ENCODE peak calls at places on chromosomes 7 and 10, in eight cellular contexts. One of them, this sample, is unnamed.

GRCh38 chr7:28596245-28596935 is 184.1 kb downstream of the CREB5 start:
- DNase-seq in upper lobe of right lung: no peak
- DNase-seq in uterus: no peak
- DNase-seq in naive thymus-derived CD4-positive, alpha-beta T cell: no peak
- DNase-seq in IMR-90: peak; percentile 72
- DNase-seq in PC-3: no peak
- DNase-seq in prostate gland: no peak
- DNase-seq in left lung: no peak
- DNase-seq in this sample: no peak

GRCh38 chr10:25175527-25176420 is 973 bp downstream of the GPR158 start:
- DNase-seq in IMR-90: no peak
- DNase-seq in naive thymus-derived CD4-positive, alpha-beta T cell: no peak
- DNase-seq in PC-3: no peak
- DNase-seq in left lung: no peak
- DNase-seq in upper lobe of right lung: peak; percentile 66
- DNase-seq in uterus: no peak
- DNase-seq in prostate gland: peak; percentile 5
- DNase-seq in this sample: no peak

GRCh38 chr10:34113504-34114225 is 701.4 kb downstream of the PARD3 start:
- DNase-seq in left lung: no peak
- DNase-seq in prostate gland: no peak
- DNase-seq in IMR-90: no peak
- DNase-seq in uterus: no peak
- DNase-seq in naive thymus-derived CD4-positive, alpha-beta T cell: no peak
- DNase-seq in upper lobe of right lung: no peak
- DNase-seq in PC-3: no peak
- DNase-seq in this sample: no peak

GRCh38 chr10:116212756-116213155 is 60.2 kb downstream of the GFRA1 start:
- DNase-seq in naive thymus-derived CD4-positive, alpha-beta T cell: no peak
- DNase-seq in IMR-90: no peak
- DNase-seq in PC-3: no peak
- DNase-seq in left lung: no peak
- DNase-seq in uterus: no peak
- DNase-seq in upper lobe of right lung: no peak
- DNase-seq in prostate gland: no peak
- DNase-seq in this sample: peak; percentile 5

GRCh38 chr7:8639668-8640067 is 206.3 kb downstream of the NXPH1 start:
- DNase-seq in prostate gland: no peak
- DNase-seq in upper lobe of right lung: no peak
- DNase-seq in naive thymus-derived CD4-positive, alpha-beta T cell: no peak
- DNase-seq in IMR-90: no peak
- DNase-seq in uterus: no peak
- DNase-seq in PC-3: no peak
- DNase-seq in left lung: no peak
- DNase-seq in this sample: no peak

GRCh38 chr7:44325811-44326241 is 432 bp upstream of the CAMK2B start:
- DNase-seq in left lung: no peak
- DNase-seq in upper lobe of right lung: peak; percentile 38
- DNase-seq in uterus: no peak
- DNase-seq in PC-3: no peak
- DNase-seq in prostate gland: no peak
- DNase-seq in IMR-90: no peak
- DNase-seq in naive thymus-derived CD4-positive, alpha-beta T cell: no peak
- DNase-seq in this sample: no peak

GRCh38 chr10:31213959-31214358 is 105.1 kb upstream of the ZEB1 start:
- DNase-seq in left lung: no peak
- DNase-seq in upper lobe of right lung: no peak
- DNase-seq in naive thymus-derived CD4-positive, alpha-beta T cell: no peak
- DNase-seq in PC-3: no peak
- DNase-seq in uterus: no peak
- DNase-seq in prostate gland: no peak
- DNase-seq in IMR-90: no peak
- DNase-seq in this sample: no peak

GRCh38 chr10:24428410-24428782 is 219.5 kb downstream of the KIAA1217 start:
- DNase-seq in upper lobe of right lung: no peak
- DNase-seq in PC-3: peak; percentile 80
- DNase-seq in naive thymus-derived CD4-positive, alpha-beta T cell: no peak
- DNase-seq in prostate gland: no peak
- DNase-seq in IMR-90: peak; percentile 70
- DNase-seq in uterus: no peak
- DNase-seq in left lung: no peak
- DNase-seq in this sample: peak; percentile 35

GRCh38 chr10:72295330-72295910 is 21.7 kb downstream of the DDIT4 start:
- DNase-seq in left lung: no peak
- DNase-seq in PC-3: no peak
- DNase-seq in prostate gland: no peak
- DNase-seq in naive thymus-derived CD4-positive, alpha-beta T cell: no peak
- DNase-seq in upper lobe of right lung: no peak
- DNase-seq in uterus: no peak
- DNase-seq in IMR-90: no peak
- DNase-seq in this sample: no peak

GRCh38 chr10:69718951-69719350 is 82.8 kb upstream of the COL13A1 start:
- DNase-seq in left lung: no peak
- DNase-seq in naive thymus-derived CD4-positive, alpha-beta T cell: no peak
- DNase-seq in prostate gland: no peak
- DNase-seq in upper lobe of right lung: no peak
- DNase-seq in uterus: no peak
- DNase-seq in IMR-90: peak; percentile 33
- DNase-seq in PC-3: no peak
- DNase-seq in this sample: no peak

GRCh38 chr10:109931153-109931552 is 7.8 kb upstream of the XPNPEP1 start:
- DNase-seq in uterus: no peak
- DNase-seq in left lung: no peak
- DNase-seq in upper lobe of right lung: no peak
- DNase-seq in IMR-90: no peak
- DNase-seq in PC-3: no peak
- DNase-seq in naive thymus-derived CD4-positive, alpha-beta T cell: no peak
- DNase-seq in prostate gland: no peak
- DNase-seq in this sample: peak; percentile 49

GRCh38 chr10:78781251-78781913 is 287.4 kb upstream of the ZMIZ1 start:
- DNase-seq in naive thymus-derived CD4-positive, alpha-beta T cell: no peak
- DNase-seq in upper lobe of right lung: peak; percentile 46
- DNase-seq in prostate gland: no peak
- DNase-seq in IMR-90: no peak
- DNase-seq in PC-3: no peak
- DNase-seq in left lung: no peak
- DNase-seq in uterus: no peak
- DNase-seq in this sample: no peak

GRCh38 chr7:16695621-16696237 is 49.7 kb downstream of the BZW2 start:
- DNase-seq in left lung: no peak
- DNase-seq in upper lobe of right lung: no peak
- DNase-seq in uterus: no peak
- DNase-seq in naive thymus-derived CD4-positive, alpha-beta T cell: no peak
- DNase-seq in prostate gland: peak; percentile 51
- DNase-seq in PC-3: peak; percentile 80
- DNase-seq in IMR-90: peak; percentile 73
- DNase-seq in this sample: peak; percentile 3

GRCh38 chr10:8104005-8104404 is 49.5 kb downstream of the GATA3 start:
- DNase-seq in uterus: no peak
- DNase-seq in prostate gland: no peak
- DNase-seq in naive thymus-derived CD4-positive, alpha-beta T cell: no peak
- DNase-seq in upper lobe of right lung: no peak
- DNase-seq in left lung: no peak
- DNase-seq in IMR-90: no peak
- DNase-seq in PC-3: no peak
- DNase-seq in this sample: no peak

GRCh38 chr7:97025983-97026704 is 1.5 kb upstream of the DLX5 start:
- DNase-seq in upper lobe of right lung: no peak
- DNase-seq in naive thymus-derived CD4-positive, alpha-beta T cell: no peak
- DNase-seq in IMR-90: no peak
- DNase-seq in left lung: no peak
- DNase-seq in prostate gland: no peak
- DNase-seq in PC-3: no peak
- DNase-seq in uterus: no peak
- DNase-seq in this sample: no peak

GRCh38 chr7:12089951-12090756 is 120.9 kb upstream of the TMEM106B start:
- DNase-seq in naive thymus-derived CD4-positive, alpha-beta T cell: no peak
- DNase-seq in upper lobe of right lung: peak; percentile 40
- DNase-seq in uterus: no peak
- DNase-seq in left lung: no peak
- DNase-seq in prostate gland: no peak
- DNase-seq in PC-3: no peak
- DNase-seq in IMR-90: no peak
- DNase-seq in this sample: no peak

GRCh38 chr7:149433124-149433523 is 27.7 kb downstream of the ZNF777 start:
- DNase-seq in upper lobe of right lung: no peak
- DNase-seq in prostate gland: no peak
- DNase-seq in uterus: no peak
- DNase-seq in naive thymus-derived CD4-positive, alpha-beta T cell: no peak
- DNase-seq in IMR-90: no peak
- DNase-seq in left lung: no peak
- DNase-seq in PC-3: no peak
- DNase-seq in this sample: no peak

GRCh38 chr7:27175626-27176342 is 1.7 kb upstream of the HOXA10 start:
- DNase-seq in prostate gland: no peak
- DNase-seq in naive thymus-derived CD4-positive, alpha-beta T cell: no peak
- DNase-seq in IMR-90: no peak
- DNase-seq in uterus: peak; percentile 27
- DNase-seq in PC-3: no peak
- DNase-seq in left lung: peak; percentile 21
- DNase-seq in upper lobe of right lung: peak; percentile 55
- DNase-seq in this sample: peak; percentile 54

GRCh38 chr7:110531186-110531585 is 559.7 kb upstream of the LRRN3 start:
- DNase-seq in naive thymus-derived CD4-positive, alpha-beta T cell: no peak
- DNase-seq in upper lobe of right lung: no peak
- DNase-seq in PC-3: no peak
- DNase-seq in IMR-90: peak; percentile 38
- DNase-seq in left lung: no peak
- DNase-seq in uterus: no peak
- DNase-seq in prostate gland: no peak
- DNase-seq in this sample: no peak

GRCh38 chr10:30848396-30849032 is 183.2 kb downstream of the ZNF438 start:
- DNase-seq in prostate gland: no peak
- DNase-seq in naive thymus-derived CD4-positive, alpha-beta T cell: no peak
- DNase-seq in left lung: no peak
- DNase-seq in upper lobe of right lung: no peak
- DNase-seq in IMR-90: no peak
- DNase-seq in uterus: no peak
- DNase-seq in PC-3: no peak
- DNase-seq in this sample: no peak

GRCh38 chr10:14873090-14873760 is 5.4 kb upstream of the SUV39H2 start:
- DNase-seq in naive thymus-derived CD4-positive, alpha-beta T cell: no peak
- DNase-seq in IMR-90: peak; percentile 73
- DNase-seq in PC-3: peak; percentile 47
- DNase-seq in prostate gland: no peak
- DNase-seq in left lung: no peak
- DNase-seq in upper lobe of right lung: no peak
- DNase-seq in uterus: no peak
- DNase-seq in this sample: peak; percentile 63

GRCh38 chr7:98215561-98216495 is 4.6 kb downstream of the BHLHA15 start:
- DNase-seq in naive thymus-derived CD4-positive, alpha-beta T cell: no peak
- DNase-seq in uterus: no peak
- DNase-seq in IMR-90: no peak
- DNase-seq in upper lobe of right lung: peak; percentile 54
- DNase-seq in left lung: peak; percentile 25
- DNase-seq in PC-3: no peak
- DNase-seq in prostate gland: no peak
- DNase-seq in this sample: no peak

GRCh38 chr10:18140957-18141888 is 999 bp downstream of the CACNB2 start:
- DNase-seq in uterus: peak; percentile 35
- DNase-seq in left lung: no peak
- DNase-seq in upper lobe of right lung: no peak
- DNase-seq in IMR-90: no peak
- DNase-seq in PC-3: peak; percentile 4
- DNase-seq in prostate gland: no peak
- DNase-seq in naive thymus-derived CD4-positive, alpha-beta T cell: no peak
- DNase-seq in this sample: no peak

GRCh38 chr7:71937840-71938371 is 474.2 kb downstream of the CALN1 start:
- DNase-seq in prostate gland: no peak
- DNase-seq in left lung: no peak
- DNase-seq in naive thymus-derived CD4-positive, alpha-beta T cell: no peak
- DNase-seq in upper lobe of right lung: no peak
- DNase-seq in uterus: no peak
- DNase-seq in IMR-90: no peak
- DNase-seq in PC-3: no peak
- DNase-seq in this sample: no peak
- H3K9me3 ChIP-seq in prostate gland: no peaks in the 10 kb centered on the region
- H3K9me3 ChIP-seq in left lung: peaks cover 5% of the 10 kb centered on the region
- H3K9me3 ChIP-seq in naive thymus-derived CD4-positive, alpha-beta T cell: peaks cover 2% of the 10 kb centered on the region
- H3K9me3 ChIP-seq in upper lobe of right lung: no peaks in the 10 kb centered on the region
- H3K9me3 ChIP-seq in uterus: no peaks in the 10 kb centered on the region
- H3K9me3 ChIP-seq in IMR-90: peaks cover 22% of the 10 kb centered on the region
- H3K9me3 ChIP-seq in PC-3: no peaks in the 10 kb centered on the region
- H3K9me3 ChIP-seq in this sample: no peaks in the 10 kb centered on the region

GRCh38 chr7:90569368-90569767 is 26.8 kb upstream of the CDK14 start:
- DNase-seq in uterus: no peak
- DNase-seq in left lung: no peak
- DNase-seq in prostate gland: no peak
- DNase-seq in upper lobe of right lung: no peak
- DNase-seq in IMR-90: no peak
- DNase-seq in PC-3: no peak
- DNase-seq in naive thymus-derived CD4-positive, alpha-beta T cell: no peak
- DNase-seq in this sample: no peak
- H3K4me3 ChIP-seq in uterus: no peak overlapping the region
- H3K4me3 ChIP-seq in left lung: no peak overlapping the region
- H3K4me3 ChIP-seq in prostate gland: no peak overlapping the region
- H3K4me3 ChIP-seq in upper lobe of right lung: no peak overlapping the region
- H3K4me3 ChIP-seq in IMR-90: no peak overlapping the region
- H3K4me3 ChIP-seq in PC-3: no peak overlapping the region
- H3K4me3 ChIP-seq in naive thymus-derived CD4-positive, alpha-beta T cell: no peak overlapping the region
- H3K4me3 ChIP-seq in this sample: no peak overlapping the region

GRCh38 chr10:120437541-120437940 is 19.5 kb upstream of the PLPP4 start:
- DNase-seq in naive thymus-derived CD4-positive, alpha-beta T cell: no peak
- DNase-seq in IMR-90: no peak
- DNase-seq in PC-3: no peak
- DNase-seq in prostate gland: no peak
- DNase-seq in uterus: no peak
- DNase-seq in upper lobe of right lung: no peak
- DNase-seq in left lung: no peak
- DNase-seq in this sample: no peak
- H3K9me3 ChIP-seq in naive thymus-derived CD4-positive, alpha-beta T cell: no peaks in the 10 kb centered on the region
- H3K9me3 ChIP-seq in IMR-90: peaks cover 15% of the 10 kb centered on the region
- H3K9me3 ChIP-seq in PC-3: no peaks in the 10 kb centered on the region
- H3K9me3 ChIP-seq in prostate gland: no peaks in the 10 kb centered on the region
- H3K9me3 ChIP-seq in uterus: no peaks in the 10 kb centered on the region
- H3K9me3 ChIP-seq in upper lobe of right lung: no peaks in the 10 kb centered on the region
- H3K9me3 ChIP-seq in left lung: no peaks in the 10 kb centered on the region
- H3K9me3 ChIP-seq in this sample: no peaks in the 10 kb centered on the region

GRCh38 chr10:103540722-103541121 is 47.2 kb downstream of the NEURL1 start:
- DNase-seq in prostate gland: no peak
- DNase-seq in PC-3: no peak
- DNase-seq in uterus: no peak
- DNase-seq in naive thymus-derived CD4-positive, alpha-beta T cell: no peak
- DNase-seq in upper lobe of right lung: peak; percentile 10
- DNase-seq in left lung: no peak
- DNase-seq in IMR-90: peak; percentile 13
- DNase-seq in this sample: peak; percentile 27

GRCh38 chr10:103544657-103545310 is 51.3 kb downstream of the NEURL1 start:
- DNase-seq in PC-3: no peak
- DNase-seq in prostate gland: no peak
- DNase-seq in IMR-90: no peak
- DNase-seq in upper lobe of right lung: peak; percentile 31
- DNase-seq in left lung: no peak
- DNase-seq in naive thymus-derived CD4-positive, alpha-beta T cell: no peak
- DNase-seq in uterus: no peak
- DNase-seq in this sample: no peak

GRCh38 chr10:103543617-103544525 is 50.4 kb downstream of the NEURL1 start:
- DNase-seq in prostate gland: no peak
- DNase-seq in left lung: no peak
- DNase-seq in PC-3: no peak
- DNase-seq in uterus: no peak
- DNase-seq in IMR-90: no peak
- DNase-seq in naive thymus-derived CD4-positive, alpha-beta T cell: no peak
- DNase-seq in upper lobe of right lung: peak; percentile 27
- DNase-seq in this sample: no peak

GRCh38 chr10:103545366-103545765 is 51.9 kb downstream of the NEURL1 start:
- DNase-seq in uterus: no peak
- DNase-seq in left lung: no peak
- DNase-seq in PC-3: no peak
- DNase-seq in upper lobe of right lung: peak; percentile 54
- DNase-seq in prostate gland: no peak
- DNase-seq in IMR-90: no peak
- DNase-seq in naive thymus-derived CD4-positive, alpha-beta T cell: no peak
- DNase-seq in this sample: no peak

GRCh38 chr10:103542764-103543616 is 49.5 kb downstream of the NEURL1 start:
- DNase-seq in naive thymus-derived CD4-positive, alpha-beta T cell: no peak
- DNase-seq in left lung: no peak
- DNase-seq in uterus: peak; percentile 54
- DNase-seq in upper lobe of right lung: peak; percentile 59
- DNase-seq in IMR-90: peak; percentile 49
- DNase-seq in prostate gland: peak; percentile 25
- DNase-seq in PC-3: peak; percentile 58
- DNase-seq in this sample: peak; percentile 47
- H3K4me3 ChIP-seq in naive thymus-derived CD4-positive, alpha-beta T cell: peak overlapping the region; percentile 54
- H3K4me3 ChIP-seq in left lung: no peak overlapping the region
- H3K4me3 ChIP-seq in uterus: peak overlapping the region; percentile 33
- H3K4me3 ChIP-seq in upper lobe of right lung: peak overlapping the region; percentile 39
- H3K4me3 ChIP-seq in IMR-90: peak overlapping the region; percentile 39
- H3K4me3 ChIP-seq in prostate gland: peak overlapping the region; percentile 21
- H3K4me3 ChIP-seq in PC-3: peak overlapping the region; percentile 63
- H3K4me3 ChIP-seq in this sample: peak overlapping the region; percentile 13

This sample was measured in MG63.